ENCODE peak calls at places on chromosomes 1 and 21, in four cellular contexts. B is astrocyte, U is mucosa of descending colon, W is stomach. X is an unnamed sample.

GRCh38 chr1:176919386-176920378 is 244.8 kb downstream of the ASTN1 start:
- DNase-seq in B (no peak), U (no peak), W (no peak), X (no peak)

GRCh38 chr1:10693152-10693496 is 103.3 kb downstream of the CASZ1 start:
- DNase-seq in B (no peak), U (no peak), W (no peak), X (no peak)

GRCh38 chr1:203567596-203567995 is 59.0 kb upstream of the ATP2B4 start:
- DNase-seq in B (no peak), U (no peak), W (no peak), X (peak; percentile 33)

GRCh38 chr1:40047769-40048168 is 7.2 kb downstream of the CAP1 start:
- DNase-seq in B (no peak), U (no peak), W (no peak), X (no peak)

GRCh38 chr1:21662426-21663250 is 6.5 kb downstream of the RAP1GAP start:
- DNase-seq in B (no peak), U (peak; percentile 16), W (peak; percentile 10), X (no peak)

GRCh38 chr1:100894622-100895539 is at the start of gene EXTL2:
- DNase-seq in B (peak; percentile 81), U (peak; percentile 89), W (peak; percentile 90), X (peak; percentile 60)

GRCh38 chr1:203148579-203148978 is 21.1 kb downstream of the ADORA1 start:
- DNase-seq in B (no peak), U (no peak), W (no peak), X (no peak)

GRCh38 chr1:228104526-228105251 is 1.6 kb upstream of the C1orf35 start:
- DNase-seq in B (no peak), U (peak; percentile 31), W (no peak), X (no peak)

GRCh38 chr1:162141273-162142023 is 72.0 kb downstream of the NOS1AP start:
- DNase-seq in B (peak; percentile 66), U (no peak), W (no peak), X (peak; percentile 48)

GRCh38 chr1:66585002-66585401 is 51.0 kb downstream of the SGIP1 start:
- DNase-seq in B (no peak), U (no peak), W (no peak), X (no peak)

GRCh38 chr1:38097256-38097655 is 50.7 kb upstream of the POU3F1 start:
- DNase-seq in B (no peak), U (no peak), W (no peak), X (no peak)

GRCh38 chr1:226827458-226827857 is 43.0 kb upstream of the PSEN2 start:
- DNase-seq in B (no peak), U (peak; percentile 42), W (peak; percentile 27), X (peak; percentile 38)

GRCh38 chr1:232142403-232143314 is 487.3 kb downstream of the SIPA1L2 start:
- DNase-seq in B (peak; percentile 97), U (no peak), W (no peak), X (peak; percentile 98)

GRCh38 chr1:53619811-53620619 is 118.9 kb downstream of the GLIS1 start:
- DNase-seq in B (peak; percentile 20), U (peak; percentile 35), W (peak; percentile 25), X (no peak)

GRCh38 chr1:7313081-7313546 is 458.0 kb upstream of the VAMP3 start:
- DNase-seq in B (peak; percentile 60), U (no peak), W (no peak), X (no peak)

GRCh38 chr1:213669964-213670691 is 317.6 kb upstream of the PROX1 start:
- DNase-seq in B (no peak), U (peak; percentile 61), W (no peak), X (no peak)

GRCh38 chr21:41560701-41561158 is 52.8 kb upstream of the TMPRSS2 start:
- DNase-seq in B (no peak), U (peak; percentile 84), W (peak; percentile 52), X (no peak)

GRCh38 chr21:21751286-21751685 is 753.1 kb downstream of the NCAM2 start:
- DNase-seq in B (no peak), U (no peak), W (no peak), X (no peak)

GRCh38 chr1:85952460-85952859 is 204.1 kb downstream of the COL24A1 start:
- DNase-seq in B (no peak), U (no peak), W (no peak), X (no peak)

GRCh38 chr1:14848621-14849020 is 250.1 kb downstream of the KAZN start:
- DNase-seq in B (no peak), U (no peak), W (no peak), X (no peak)

GRCh38 chr1:162629077-162629637 is 3.1 kb upstream of the DDR2 start:
- DNase-seq in B (peak; percentile 49), U (no peak), W (no peak), X (peak; percentile 78)

GRCh38 chr1:20154306-20154831 is 15.2 kb downstream of the PLA2G2F start:
- DNase-seq in B (no peak), U (no peak), W (no peak), X (no peak)

GRCh38 chr1:156665539-156665938 is 11.7 kb downstream of the NES start:
- DNase-seq in B (no peak), U (no peak), W (no peak), X (no peak)

GRCh38 chr1:165795894-165796293 is 27.2 kb upstream of the TMCO1 start:
- DNase-seq in B (no peak), U (no peak), W (no peak), X (no peak)

GRCh38 chr1:225763815-225764548 is 13.6 kb upstream of the SRP9 start:
- DNase-seq in B (peak; percentile 93), U (no peak), W (peak; percentile 20), X (peak; percentile 58)

GRCh38 chr1:208536176-208536575 is 292.0 kb upstream of the PLXNA2 start:
- DNase-seq in B (peak; percentile 1), U (no peak), W (no peak), X (peak; percentile 17)

GRCh38 chr1:61133048-61134019 is 51.0 kb downstream of the NFIA start:
- DNase-seq in B (no peak), U (no peak), W (no peak), X (no peak)

GRCh38 chr1:205538211-205538840 is 33.9 kb downstream of the CDK18 start:
- DNase-seq in B (peak; percentile 17), U (no peak), W (peak; percentile 15), X (peak; percentile 5)

GRCh38 chr1:156079762-156080597 is 2.3 kb downstream of the MEX3A start:
- DNase-seq in B (no peak), U (no peak), W (no peak), X (no peak)

GRCh38 chr21:41681336-41681801 is 85.5 kb downstream of the RIPK4 start:
- DNase-seq in B (no peak), U (peak; percentile 32), W (peak; percentile 80), X (no peak)

GRCh38 chr1:205317311-205317917 is 4.1 kb downstream of the NUAK2 start:
- DNase-seq in B (peak; percentile 43), U (peak; percentile 94), W (peak; percentile 96), X (no peak)

GRCh38 chr1:18954270-18955071 is 2.0 kb downstream of the IFFO2 start:
- DNase-seq in B (no peak), U (no peak), W (no peak), X (no peak)

GRCh38 chr1:162361349-162361748 is 15.3 kb downstream of the SPATA46 start:
- DNase-seq in B (no peak), U (no peak), W (no peak), X (no peak)

GRCh38 chr1:206470692-206471414 is 577 bp downstream of the IKBKE start:
- DNase-seq in B (peak; percentile 82), U (peak; percentile 61), W (peak; percentile 38), X (peak; percentile 70)

GRCh38 chr1:99627615-99628014 is 18.3 kb upstream of the PALMD start:
- DNase-seq in B (no peak), U (no peak), W (no peak), X (no peak)

GRCh38 chr1:38923607-38924006 is 18.0 kb downstream of the RHBDL2 start:
- DNase-seq in B (no peak), U (no peak), W (peak; percentile 35), X (no peak)

GRCh38 chr1:180908084-180908765 is 4.5 kb upstream of the KIAA1614 start:
- DNase-seq in B (no peak), U (no peak), W (peak; percentile 10), X (no peak)

GRCh38 chr1:185200889-185201288 is 43.9 kb downstream of the SWT1 start:
- DNase-seq in B (no peak), U (no peak), W (no peak), X (no peak)

GRCh38 chr1:215797859-215798258 is 230.8 kb downstream of the KCTD3 start:
- DNase-seq in B (no peak), U (no peak), W (no peak), X (no peak)

GRCh38 chr1:239914827-239915231 is 176.9 kb upstream of the FMN2 start:
- DNase-seq in B (peak; percentile 86), U (no peak), W (no peak), X (peak; percentile 94)

DNA sequence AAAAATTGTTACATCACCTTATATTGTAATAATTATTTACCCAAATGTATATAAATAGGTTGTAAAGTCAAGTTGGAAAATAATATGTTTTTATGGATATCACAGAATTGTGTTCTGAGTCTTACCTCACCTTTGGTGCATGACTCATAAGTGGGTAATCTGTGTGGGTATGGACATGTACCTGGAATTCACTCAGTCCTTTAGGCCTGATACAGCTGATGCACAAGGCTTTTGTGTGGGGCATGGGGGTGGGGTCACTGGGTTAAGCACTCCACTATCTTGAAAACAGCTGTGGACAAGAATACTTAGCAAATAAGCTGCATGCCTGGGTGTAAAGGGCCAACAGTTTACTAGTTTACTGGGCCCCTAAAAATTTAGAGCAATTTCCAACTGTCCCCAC is 34.4 kb downstream of the INKA2 start:
- DNase-seq in B (peak; percentile 15), U (no peak), W (no peak), X (no peak)
- TF ChIP-seq CTCF in B (no peak), U (no peak), W (no peak), X (no peak)

DNA sequence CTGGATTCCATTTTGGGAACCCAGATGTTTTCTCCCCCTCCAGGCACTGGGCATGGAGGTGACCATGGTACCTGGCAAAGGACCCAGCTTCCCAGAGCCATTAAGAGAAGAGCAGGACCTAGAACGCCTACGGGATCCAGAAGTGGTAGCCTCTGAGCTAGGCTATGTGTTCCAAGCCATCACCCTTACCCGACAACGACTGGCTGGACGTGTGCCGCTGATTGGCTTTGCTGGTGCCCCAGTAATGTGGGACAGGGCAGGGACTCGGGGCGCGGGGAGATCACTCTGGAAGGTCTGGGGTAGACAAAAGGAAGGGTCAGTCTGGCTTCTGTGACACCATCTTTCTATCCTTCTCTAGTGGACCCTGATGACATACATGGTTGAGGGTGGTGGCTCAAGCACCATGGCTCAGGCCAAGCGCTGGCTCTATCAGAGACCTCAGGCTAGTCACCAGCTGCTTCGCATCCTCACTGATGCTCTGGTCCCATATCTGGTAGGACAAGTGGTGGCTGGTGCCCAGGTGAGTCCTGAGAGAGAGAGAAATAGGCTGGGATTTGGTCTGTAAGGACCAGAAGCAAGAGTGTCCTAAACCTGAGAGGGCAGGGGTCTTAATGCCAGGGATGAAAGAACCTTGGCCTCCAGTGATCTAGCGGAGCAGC is 1.6 kb downstream of the UROD start:
- DNase-seq in B (no peak), U (peak; percentile 39), W (no peak), X (no peak)
- H3K4me3 ChIP-seq in B (no peak overlapping the region), U (no peak overlapping the region), W (no peak overlapping the region), X (peak overlapping the region; percentile 86)

GRCh38 chr1:92961131-92961895 is at the start of gene DIPK1A:
- DNase-seq in B (peak; percentile 55), U (peak; percentile 88), W (peak; percentile 81), X (peak; percentile 77)
- TF ChIP-seq CTCF in B (no peak), U (no peak), W (peak; percentile 16), X (no peak)

DNA sequence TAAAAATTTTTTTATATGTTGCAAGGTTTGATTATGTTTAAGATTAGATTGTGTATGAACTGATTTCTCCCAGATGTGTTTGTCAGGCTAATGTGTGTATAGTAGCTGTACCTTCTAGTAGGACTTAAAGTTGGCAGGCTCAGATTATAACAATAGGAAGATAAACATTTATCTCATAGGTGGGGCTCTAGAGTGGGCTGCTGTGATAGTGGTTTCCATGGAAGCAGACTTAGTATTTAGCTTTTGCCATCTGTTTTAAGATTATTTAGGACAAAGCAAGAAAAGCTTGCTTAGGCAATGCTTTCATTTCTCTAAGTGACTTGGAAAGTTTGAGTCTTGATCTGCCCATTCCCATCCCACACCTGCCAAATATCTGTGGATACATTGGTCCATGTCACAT is 187.7 kb upstream of the CACYBP start:
- DNase-seq in B (peak; percentile 6), U (no peak), W (no peak), X (no peak)
- H3K4me3 ChIP-seq in B (no peak overlapping the region), U (no peak overlapping the region), W (no peak overlapping the region), X (no peak overlapping the region)

X was measured in AG10803.